ENCODE peak calls at places on chromosomes 6 and 20, in eight cellular contexts. W, V, U, S, E, T, B and R are unnamed samples.

GRCh38 chr20:37986873-37987601 is 46.2 kb downstream of the TTI1 start:
- DNase-seq in U (peak; percentile 25), B (peak; percentile 90), T (no peak), E (peak; percentile 89), V (no peak), W (no peak), S (no peak), R (no peak)

GRCh38 chr20:52783769-52784168 is 188.4 kb upstream of the TSHZ2 start:
- DNase-seq in E (no peak), U (peak; percentile 33), V (no peak), T (no peak), B (no peak), W (no peak), S (no peak), R (no peak)

GRCh38 chr20:12386821-12387220 is 469.1 kb downstream of the BTBD3 start:
- DNase-seq in B (no peak), V (no peak), T (no peak), W (no peak), U (no peak), E (no peak), S (no peak), R (no peak)

GRCh38 chr20:47071646-47072185 is 177.1 kb downstream of the EYA2 start:
- DNase-seq in W (no peak), V (no peak), U (no peak), B (no peak), T (no peak), E (no peak), S (no peak), R (no peak)

GRCh38 chr6:156912431-156912830 is 135.3 kb downstream of the ARID1B start:
- DNase-seq in W (no peak), B (no peak), T (no peak), U (no peak), E (no peak), V (no peak), S (no peak), R (no peak)

GRCh38 chr6:105748737-105749161 is 337.4 kb upstream of the PRDM1 start:
- DNase-seq in S (no peak), B (no peak), T (no peak), U (peak; percentile 81), V (no peak), W (no peak), E (peak; percentile 38), R (no peak)

GRCh38 chr6:43291708-43292107 is 6.4 kb upstream of the SLC22A7 start:
- DNase-seq in T (no peak), W (no peak), E (no peak), U (no peak), S (no peak), V (no peak), B (no peak), R (no peak)

GRCh38 chr20:23349338-23350006 is 1.1 kb upstream of the NXT1 start:
- DNase-seq in B (no peak), V (no peak), T (no peak), U (peak; percentile 52), S (no peak), W (peak; percentile 48), E (peak; percentile 33), R (no peak)

GRCh38 chr6:73121421-73121993 is 103.8 kb downstream of the KHDC1L start:
- DNase-seq in U (peak; percentile 47), W (no peak), V (no peak), T (no peak), B (no peak), E (no peak), S (peak; percentile 36), R (no peak)

GRCh38 chr6:20180935-20181334 is 31.3 kb downstream of the MBOAT1 start:
- DNase-seq in V (no peak), T (no peak), W (peak; percentile 34), U (no peak), S (no peak), E (no peak), B (no peak), R (no peak)

GRCh38 chr20:37821691-37822655 is 81.0 kb upstream of the VSTM2L start:
- DNase-seq in B (no peak), S (no peak), W (no peak), E (no peak), V (no peak), U (peak; percentile 85), T (no peak), R (no peak)

GRCh38 chr6:16712931-16713484 is 48.3 kb downstream of the ATXN1 start:
- DNase-seq in B (no peak), E (no peak), W (peak; percentile 31), T (no peak), S (peak; percentile 76), V (no peak), U (peak; percentile 96), R (no peak)

DNA sequence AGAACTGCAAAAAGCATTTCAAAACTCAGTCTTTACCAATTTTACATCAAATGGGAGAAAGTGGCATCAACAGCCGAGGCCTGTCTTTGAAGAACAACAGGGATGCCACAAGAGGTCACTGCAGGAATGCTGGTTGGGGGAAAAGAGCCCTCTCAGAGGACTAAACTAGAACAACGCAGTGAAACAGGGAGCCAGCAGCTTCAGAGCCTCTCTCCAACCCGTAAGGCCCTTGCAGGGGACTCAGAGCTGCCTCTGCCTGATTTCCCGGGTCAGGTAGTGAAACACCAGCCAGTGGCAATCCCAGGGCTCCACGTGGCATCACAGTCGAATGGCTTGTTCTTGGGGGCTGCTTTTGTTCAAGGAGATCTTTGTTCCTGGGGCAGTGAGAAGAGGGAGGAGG is 55.0 kb upstream of the KCNK16 start:
- DNase-seq in W (peak; percentile 52), S (no peak), U (peak; percentile 63), E (peak; percentile 65), V (peak; percentile 34), B (no peak), T (no peak), R (peak; percentile 61)
- TF ChIP-seq CTCF in W (peak; percentile 60), S (peak; percentile 80), U (peak; percentile 54), E (peak; percentile 38), V (peak; percentile 77), B (peak; percentile 33), T (peak; percentile 82), R (peak; percentile 76)

DNA sequence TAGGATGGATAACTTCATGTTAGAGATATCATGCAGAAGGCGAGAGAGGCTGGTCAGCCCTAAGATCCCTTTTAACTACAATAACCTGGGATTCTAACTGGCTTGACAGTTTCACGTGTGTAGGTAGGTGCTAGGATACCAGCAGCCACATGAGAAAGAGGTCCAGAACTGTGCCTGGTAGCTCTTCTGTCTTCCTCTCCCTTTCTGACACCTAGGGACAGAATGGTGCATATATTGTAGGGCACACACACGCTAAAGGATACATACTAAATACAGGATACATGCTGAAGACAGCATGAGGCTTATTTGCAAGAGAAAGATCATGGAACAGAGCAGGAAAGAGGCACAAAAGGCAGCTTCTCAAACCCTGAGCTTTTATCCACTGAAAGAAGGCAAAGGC is 3.4 kb downstream of the SLC22A23 start:
- DNase-seq in T (no peak), W (no peak), U (no peak), V (no peak), E (no peak), B (no peak), S (no peak), R (no peak)
- TF ChIP-seq CTCF in T (no peak), W (peak; percentile 7), U (no peak), V (no peak), E (no peak), B (no peak), S (no peak), R (no peak)

GRCh38 chr6:13788820-13789219 is 25.5 kb downstream of the MCUR1 start:
- DNase-seq in U (no peak), E (no peak), T (no peak), V (no peak), B (no peak), S (no peak), W (no peak), R (no peak)

GRCh38 chr6:13795041-13795748 is 19.2 kb downstream of the MCUR1 start:
- DNase-seq in S (peak; percentile 55), V (peak; percentile 64), W (peak; percentile 80), U (peak; percentile 88), E (peak; percentile 84), B (peak; percentile 85), T (peak; percentile 79), R (peak; percentile 88)

GRCh38 chr6:13796781-13797180 is 17.6 kb downstream of the MCUR1 start:
- DNase-seq in S (no peak), E (no peak), T (no peak), U (no peak), V (no peak), W (no peak), B (no peak), R (no peak)

GRCh38 chr6:13794184-13794583 is 20.2 kb downstream of the MCUR1 start:
- DNase-seq in U (peak; percentile 95), S (no peak), V (no peak), E (no peak), B (no peak), W (no peak), T (no peak), R (no peak)
- TF ChIP-seq CTCF in U (no peak), S (no peak), V (no peak), E (no peak), B (no peak), W (no peak), T (no peak), R (no peak)

DNA sequence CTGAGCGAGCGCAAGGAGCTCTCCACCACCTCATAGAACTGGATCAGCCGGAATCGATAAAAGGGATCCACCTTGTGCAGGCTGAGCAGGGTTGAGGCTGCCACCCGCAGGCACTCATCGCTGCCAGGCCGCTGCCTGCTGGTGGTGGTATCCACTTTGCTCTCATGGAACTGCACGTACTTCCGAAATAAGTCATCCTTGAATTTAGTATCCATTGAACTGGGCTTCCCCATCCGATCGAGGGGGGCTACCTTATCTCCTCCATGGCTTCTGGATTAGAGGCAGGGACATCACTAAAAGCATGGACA is 7.1 kb downstream of the SPATA2 start:
- DNase-seq in E (no peak), T (no peak), S (no peak), U (no peak), B (no peak), W (no peak), V (no peak), R (no peak)
- TF ChIP-seq CTCF in E (no peak), T (no peak), S (no peak), U (no peak), B (no peak), W (no peak), V (no peak), R (no peak)